ENCODE peak calls at places on chromosomes 11 and 22, in seven cellular contexts. C is GM23338, Q is HFFc6, F is SW 1271, V is fibroblast of the aortic adventitia, N is myocyte, R is midbrain. H is an unnamed sample.

GRCh38 chr11:128716661-128717210 is 22.9 kb downstream of the FLI1 start:
- DNase-seq in C (peak; percentile 18), Q (no peak), F (no peak), V (peak; percentile 62), N (peak; percentile 82), R (no peak), H (no peak)

GRCh38 chr22:23237201-23237798 is 57.0 kb downstream of the BCR start:
- DNase-seq in C (peak; percentile 63), Q (no peak), F (no peak), V (peak; percentile 32), N (peak; percentile 100), R (no peak), H (peak; percentile 99)

GRCh38 chr11:350723-351255 is 18.5 kb upstream of the B4GALNT4 start:
- DNase-seq in C (peak; percentile 28), Q (peak; percentile 16), F (no peak), V (peak; percentile 56), N (peak; percentile 28), R (no peak), H (peak; percentile 59)

GRCh38 chr11:2930705-2931415 is 1.6 kb upstream of the PHLDA2 start:
- DNase-seq in C (peak; percentile 94), Q (peak; percentile 42), F (no peak), V (peak; percentile 11), N (peak; percentile 44), R (no peak), H (peak; percentile 98)

GRCh38 chr22:20413217-20414058 is 19.5 kb downstream of the ZNF74 start:
- DNase-seq in C (no peak), Q (no peak), F (no peak), V (no peak), N (no peak), R (no peak), H (no peak)

GRCh38 chr22:49825944-49826602 is 1.6 kb downstream of the BRD1 start:
- DNase-seq in C (no peak), Q (peak; percentile 39), F (no peak), V (peak; percentile 37), N (peak; percentile 38), R (no peak), H (no peak)

GRCh38 chr22:38172489-38173155 is 9.0 kb downstream of the PLA2G6 start:
- DNase-seq in C (no peak), Q (no peak), F (no peak), V (no peak), N (no peak), R (peak; percentile 47), H (no peak)

GRCh38 chr22:50061141-50061823 is 3.2 kb upstream of the TTLL8 start:
- DNase-seq in C (no peak), Q (no peak), F (no peak), V (no peak), N (no peak), R (no peak), H (peak; percentile 28)

GRCh38 chr11:46122955-46123354 is 1.7 kb upstream of the PHF21A start:
- DNase-seq in C (no peak), Q (peak; percentile 23), F (no peak), V (peak; percentile 66), N (peak; percentile 26), R (no peak), H (no peak)

GRCh38 chr11:13261600-13262061 is 16.0 kb upstream of the BMAL1 start:
- DNase-seq in C (no peak), Q (peak; percentile 89), F (peak; percentile 89), V (peak; percentile 85), N (peak; percentile 88), R (no peak), H (peak; percentile 47)

GRCh38 chr11:118996926-118997626 is 862 bp upstream of the CENATAC start:
- DNase-seq in C (peak; percentile 63), Q (no peak), F (no peak), V (peak; percentile 40), N (no peak), R (peak; percentile 44), H (peak; percentile 63)

GRCh38 chr22:17994424-17995108 is 29.8 kb downstream of the MICAL3 start:
- DNase-seq in C (no peak), Q (no peak), F (no peak), V (no peak), N (no peak), R (no peak), H (no peak)

GRCh38 chr11:93330446-93330984 is at the start of gene DEUP1:
- DNase-seq in C (peak; percentile 59), Q (no peak), F (no peak), V (no peak), N (no peak), R (peak; percentile 16), H (peak; percentile 79)

GRCh38 chr11:103682318-103683184 is 353.9 kb upstream of the DDI1 start:
- DNase-seq in C (peak; percentile 88), Q (peak; percentile 63), F (peak; percentile 17), V (peak; percentile 93), N (peak; percentile 65), R (peak; percentile 67), H (peak; percentile 89)

GRCh38 chr11:94794287-94795168 is 26.4 kb downstream of the AMOTL1 start:
- DNase-seq in C (no peak), Q (peak; percentile 94), F (peak; percentile 90), V (peak; percentile 96), N (peak; percentile 95), R (no peak), H (no peak)

GRCh38 chr22:30806391-30806861 is 111.8 kb downstream of the OSBP2 start:
- DNase-seq in C (peak; percentile 60), Q (peak; percentile 25), F (peak; percentile 14), V (peak; percentile 43), N (peak; percentile 41), R (no peak), H (peak; percentile 84)

GRCh38 chr22:20531404-20532181 is 24.2 kb downstream of the MED15 start:
- DNase-seq in C (peak; percentile 68), Q (peak; percentile 90), F (peak; percentile 80), V (peak; percentile 87), N (peak; percentile 93), R (peak; percentile 46), H (peak; percentile 74)

GRCh38 chr11:44637477-44637876 is 72.0 kb downstream of the CD82 start:
- DNase-seq in C (no peak), Q (no peak), F (no peak), V (no peak), N (no peak), R (no peak), H (no peak)

GRCh38 chr11:75280227-75280671 is 39.7 kb downstream of the TPBGL start:
- DNase-seq in C (peak; percentile 92), Q (peak; percentile 53), F (peak; percentile 27), V (peak; percentile 81), N (peak; percentile 84), R (peak; percentile 85), H (peak; percentile 97)

GRCh38 chr22:43015677-43016042 is 711 bp upstream of the PACSIN2 start:
- DNase-seq in C (no peak), Q (no peak), F (no peak), V (no peak), N (no peak), R (no peak), H (no peak)

GRCh38 chr11:123072279-123072678 is 10.3 kb upstream of the HSPA8 start:
- DNase-seq in C (no peak), Q (no peak), F (no peak), V (no peak), N (no peak), R (no peak), H (no peak)

GRCh38 chr11:130781906-130782305 is 134.4 kb downstream of the SNX19 start:
- DNase-seq in C (no peak), Q (peak; percentile 79), F (no peak), V (peak; percentile 70), N (peak; percentile 36), R (no peak), H (no peak)

GRCh38 chr11:10514713-10515112 is 26.3 kb downstream of the RNF141 start:
- DNase-seq in C (no peak), Q (no peak), F (no peak), V (peak; percentile 17), N (peak; percentile 43), R (no peak), H (no peak)

GRCh38 chr22:21989049-21989448 is 6.5 kb upstream of the TOP3B start:
- DNase-seq in C (no peak), Q (no peak), F (no peak), V (no peak), N (no peak), R (no peak), H (no peak)

GRCh38 chr11:41982975-41983374 is 523.5 kb upstream of the LRRC4C start:
- DNase-seq in C (no peak), Q (no peak), F (no peak), V (no peak), N (no peak), R (no peak), H (no peak)

GRCh38 chr22:48302657-48303359 is 1524.9 kb downstream of the BRD1 start:
- DNase-seq in C (no peak), Q (no peak), F (no peak), V (no peak), N (no peak), R (no peak), H (no peak)

GRCh38 chr11:2892215-2893020 is 6.8 kb upstream of the CDKN1C start:
- DNase-seq in C (peak; percentile 88), Q (peak; percentile 26), F (no peak), V (peak; percentile 49), N (no peak), R (peak; percentile 17), H (peak; percentile 93)

GRCh38 chr11:13446444-13446843 is 16.6 kb downstream of the BTBD10 start:
- DNase-seq in C (no peak), Q (peak; percentile 33), F (no peak), V (peak; percentile 47), N (no peak), R (no peak), H (no peak)

GRCh38 chr11:78647266-78647915 is 72.7 kb upstream of the NARS2 start:
- DNase-seq in C (no peak), Q (no peak), F (no peak), V (no peak), N (no peak), R (no peak), H (peak; percentile 39)

GRCh38 chr11:130774703-130775102 is 141.6 kb downstream of the SNX19 start:
- DNase-seq in C (no peak), Q (no peak), F (no peak), V (no peak), N (no peak), R (no peak), H (no peak)

GRCh38 chr11:120178441-120179070 is 32.3 kb upstream of the OAF start:
- DNase-seq in C (no peak), Q (peak; percentile 41), F (no peak), V (peak; percentile 63), N (no peak), R (no peak), H (no peak)

GRCh38 chr22:37183432-37184379 is 4.3 kb downstream of the C1QTNF6 start:
- DNase-seq in C (no peak), Q (no peak), F (no peak), V (no peak), N (peak; percentile 60), R (no peak), H (no peak)

GRCh38 chr11:48081151-48082010 is 101.0 kb downstream of the PTPRJ start:
- DNase-seq in C (no peak), Q (peak; percentile 32), F (no peak), V (peak; percentile 86), N (peak; percentile 86), R (peak; percentile 74), H (no peak)

GRCh38 chr11:46363031-46363407 is 15.8 kb downstream of the DGKZ start:
- DNase-seq in C (no peak), Q (peak; percentile 47), F (peak; percentile 81), V (peak; percentile 18), N (peak; percentile 88), R (peak; percentile 52), H (no peak)

GRCh38 chr11:57357827-57358226 is 19.7 kb downstream of the P2RX3 start:
- DNase-seq in C (no peak), Q (peak; percentile 9), F (no peak), V (peak; percentile 53), N (no peak), R (no peak), H (no peak)

GRCh38 chr11:123020968-123021367 is 39.3 kb upstream of the BSX start:
- DNase-seq in C (peak; percentile 88), Q (peak; percentile 49), F (peak; percentile 16), V (peak; percentile 51), N (peak; percentile 41), R (peak; percentile 13), H (peak; percentile 72)

GRCh38 chr11:77036398-77036797 is 2.2 kb downstream of the B3GNT6 start:
- DNase-seq in C (no peak), Q (no peak), F (no peak), V (no peak), N (no peak), R (no peak), H (no peak)

GRCh38 chr22:36356708-36357694 is 30.8 kb downstream of the MYH9 start:
- DNase-seq in C (no peak), Q (no peak), F (no peak), V (no peak), N (no peak), R (no peak), H (no peak)